ENCODE peak calls at places on chromosomes 7 and 10, in seven cellular contexts. N, Z, A, F, Y, M and Q are unnamed samples.
A peak's percentile ranks its signal among the peaks of the same experiment; 100 is the strongest.

GRCh38 chr7:32427769-32428291 is 62.4 kb downstream of the LSM5 start:
- DNase-seq in N (peak; percentile 91), Z (peak; percentile 28), A (peak; percentile 95), F (peak; percentile 77), Y (peak; percentile 84), M (peak; percentile 75), Q (peak; percentile 95)

GRCh38 chr7:93442478-93443224 is 131.9 kb downstream of the CALCR start:
- DNase-seq in N (peak; percentile 31), Z (no peak), A (peak; percentile 16), F (peak; percentile 36), Y (no peak), M (peak; percentile 37), Q (peak; percentile 48)

GRCh38 chr7:13908667-13909382 is 80.6 kb downstream of the ETV1 start:
- DNase-seq in N (no peak), Z (no peak), A (no peak), F (no peak), Y (no peak), M (no peak), Q (no peak)

GRCh38 chr10:44933922-44934321 is 22.8 kb downstream of the TMEM72 start:
- DNase-seq in N (no peak), Z (no peak), A (no peak), F (no peak), Y (no peak), M (no peak), Q (no peak)

GRCh38 chr7:44223362-44224114 is 22.8 kb downstream of the YKT6 start:
- DNase-seq in N (no peak), Z (no peak), A (no peak), F (no peak), Y (no peak), M (peak; percentile 18), Q (peak; percentile 49)

GRCh38 chr7:84469034-84469433 is 274.4 kb upstream of the SEMA3A start:
- DNase-seq in N (no peak), Z (no peak), A (no peak), F (no peak), Y (no peak), M (no peak), Q (no peak)

GRCh38 chr7:93036807-93037206 is 81.0 kb downstream of the SAMD9 start:
- DNase-seq in N (no peak), Z (no peak), A (no peak), F (no peak), Y (no peak), M (no peak), Q (no peak)

GRCh38 chr10:67818323-67818722 is 19.7 kb downstream of the DNAJC12 start:
- DNase-seq in N (no peak), Z (no peak), A (no peak), F (no peak), Y (no peak), M (no peak), Q (no peak)

GRCh38 chr7:12647364-12648219 is 39.8 kb upstream of the ARL4A start:
- DNase-seq in N (no peak), Z (no peak), A (no peak), F (no peak), Y (no peak), M (no peak), Q (no peak)

GRCh38 chr10:126902157-126902556 is 3.1 kb upstream of the DOCK1 start:
- DNase-seq in N (no peak), Z (no peak), A (no peak), F (no peak), Y (no peak), M (peak; percentile 44), Q (peak; percentile 83)

GRCh38 chr10:127600479-127600878 is 51.4 kb downstream of the NPS start:
- DNase-seq in N (peak; percentile 48), Z (no peak), A (peak; percentile 24), F (no peak), Y (no peak), M (no peak), Q (peak; percentile 58)

GRCh38 chr7:105585850-105586500 is 4.7 kb upstream of the EFCAB10 start:
- DNase-seq in N (no peak), Z (no peak), A (no peak), F (no peak), Y (no peak), M (no peak), Q (no peak)

GRCh38 chr10:2658780-2659179 is 408.6 kb upstream of the PFKP start:
- DNase-seq in N (no peak), Z (no peak), A (no peak), F (no peak), Y (no peak), M (no peak), Q (no peak)

GRCh38 chr10:126804396-126804795 is 100.8 kb upstream of the DOCK1 start:
- DNase-seq in N (no peak), Z (no peak), A (no peak), F (no peak), Y (no peak), M (no peak), Q (no peak)

GRCh38 chr7:84372155-84372621 is 177.6 kb upstream of the SEMA3A start:
- DNase-seq in N (no peak), Z (no peak), A (no peak), F (peak; percentile 11), Y (no peak), M (no peak), Q (peak; percentile 92)

GRCh38 chr7:29955075-29955792 is 34.4 kb downstream of the SCRN1 start:
- DNase-seq in N (no peak), Z (no peak), A (no peak), F (no peak), Y (no peak), M (no peak), Q (no peak)

GRCh38 chr10:84331091-84331490 is 2.7 kb downstream of the CCSER2 start:
- DNase-seq in N (no peak), Z (no peak), A (no peak), F (no peak), Y (no peak), M (no peak), Q (no peak)

GRCh38 chr7:85191383-85191782 is 4.5 kb upstream of the SEMA3D start:
- DNase-seq in N (no peak), Z (no peak), A (no peak), F (no peak), Y (no peak), M (no peak), Q (no peak)

GRCh38 chr10:125024496-125025234 is 82.7 kb downstream of the ZRANB1 start:
- DNase-seq in N (no peak), Z (no peak), A (no peak), F (no peak), Y (no peak), M (peak; percentile 4), Q (no peak)

GRCh38 chr7:26624431-26624830 is 240.0 kb downstream of the SKAP2 start:
- DNase-seq in N (no peak), Z (no peak), A (no peak), F (no peak), Y (no peak), M (no peak), Q (no peak)

GRCh38 chr10:93813507-93814465 is 56.0 kb downstream of the LGI1 start:
- DNase-seq in N (peak; percentile 49), Z (peak; percentile 37), A (peak; percentile 17), F (peak; percentile 75), Y (peak; percentile 35), M (peak; percentile 69), Q (peak; percentile 48)

GRCh38 chr10:61721431-61721830 is 58.7 kb downstream of the CABCOCO1 start:
- DNase-seq in N (no peak), Z (no peak), A (no peak), F (no peak), Y (no peak), M (no peak), Q (no peak)

GRCh38 chr7:38929460-38930171 is 20.6 kb upstream of the VPS41 start:
- DNase-seq in N (no peak), Z (no peak), A (no peak), F (no peak), Y (no peak), M (no peak), Q (peak; percentile 60)

GRCh38 chr7:24574365-24574764 is 1.1 kb downstream of the PALS2 start:
- DNase-seq in N (no peak), Z (no peak), A (no peak), F (no peak), Y (no peak), M (no peak), Q (peak; percentile 47)

GRCh38 chr10:126169899-126170298 is 218.4 kb downstream of the ADAM12 start:
- DNase-seq in N (no peak), Z (no peak), A (no peak), F (no peak), Y (no peak), M (no peak), Q (no peak)

GRCh38 chr7:115838829-115839228 is 191.7 kb downstream of the TFEC start:
- DNase-seq in N (no peak), Z (no peak), A (no peak), F (no peak), Y (no peak), M (no peak), Q (peak; percentile 15)

GRCh38 chr10:130998046-130998435 is 313.5 kb downstream of the TCERG1L start:
- DNase-seq in N (no peak), Z (no peak), A (no peak), F (no peak), Y (no peak), M (no peak), Q (no peak)

GRCh38 chr7:43834463-43835251 is 34.7 kb downstream of the MRPS24 start:
- DNase-seq in N (no peak), Z (no peak), A (no peak), F (no peak), Y (no peak), M (no peak), Q (peak; percentile 7)

GRCh38 chr7:140390466-140391190 is 7.7 kb downstream of the SLC37A3 start:
- DNase-seq in N (no peak), Z (no peak), A (no peak), F (no peak), Y (no peak), M (no peak), Q (no peak)

GRCh38 chr7:20407585-20408466 is 77.1 kb downstream of the ITGB8 start:
- DNase-seq in N (no peak), Z (peak; percentile 54), A (no peak), F (peak; percentile 66), Y (no peak), M (no peak), Q (peak; percentile 72)

GRCh38 chr10:64733980-64734379 is 1212.8 kb downstream of the REEP3 start:
- DNase-seq in N (peak; percentile 2), Z (no peak), A (no peak), F (peak; percentile 18), Y (no peak), M (no peak), Q (peak; percentile 13)

GRCh38 chr7:100649826-100650565 is 6.3 kb downstream of the ACTL6B start:
- DNase-seq in N (no peak), Z (no peak), A (no peak), F (no peak), Y (no peak), M (no peak), Q (no peak)

GRCh38 chr7:146150153-146150552 is 33.6 kb downstream of the CNTNAP2 start:
- DNase-seq in N (no peak), Z (no peak), A (no peak), F (no peak), Y (no peak), M (no peak), Q (peak; percentile 54)

GRCh38 chr10:23432161-23432560 is 6.7 kb upstream of the OTUD1 start:
- DNase-seq in N (no peak), Z (no peak), A (no peak), F (no peak), Y (no peak), M (no peak), Q (no peak)